ENCODE peak calls at places on chromosomes 4 and X, in six cellular contexts. G is suprapubic skin, U is NB4, J is AG10803, L is GM23338, Y is glutamatergic neuron. V is an unnamed sample.
A peak's percentile ranks its signal among the peaks of the same experiment; 100 is the strongest.

GRCh38 chr4:147984065-147984777 is 252.3 kb downstream of the ARHGAP10 start:
- DNase-seq in Y (peak; percentile 42), U (peak; percentile 54), L (peak; percentile 88), G (no peak), J (peak; percentile 51), V (no peak)

GRCh38 chr4:89293299-89293698 is 14.3 kb downstream of the GPRIN3 start:
- DNase-seq in J (no peak), Y (no peak), L (no peak), G (no peak), U (no peak), V (no peak)

GRCh38 chr4:7295917-7296660 is 103.8 kb downstream of the SORCS2 start:
- DNase-seq in L (peak; percentile 21), J (peak; percentile 36), Y (peak; percentile 57), G (no peak), U (peak; percentile 54), V (no peak)

GRCh38 chr4:22389240-22389871 is 126.5 kb downstream of the ADGRA3 start:
- DNase-seq in Y (peak; percentile 60), L (peak; percentile 80), G (no peak), U (peak; percentile 70), J (peak; percentile 82), V (no peak)

GRCh38 chr4:114180481-114180880 is 201.0 kb upstream of the ARSJ start:
- DNase-seq in L (peak; percentile 77), U (peak; percentile 38), G (no peak), J (peak; percentile 36), Y (peak; percentile 68), V (no peak)

GRCh38 chr4:6626066-6626465 is 14.4 kb upstream of the MRFAP1 start:
- DNase-seq in U (no peak), J (no peak), G (no peak), Y (no peak), L (no peak), V (peak; percentile 19)

GRCh38 chr4:11514780-11515432 is 86.2 kb upstream of the HS3ST1 start:
- DNase-seq in L (no peak), J (no peak), G (no peak), U (no peak), Y (no peak), V (no peak)

GRCh38 chr4:5137226-5137625 is 85.9 kb downstream of the STK32B start:
- DNase-seq in U (no peak), J (no peak), Y (no peak), G (no peak), L (no peak), V (no peak)

GRCh38 chrX:11273544-11273943 is 19.7 kb upstream of the AMELX start:
- DNase-seq in Y (no peak), L (no peak), G (no peak), J (peak; percentile 24), U (no peak), V (no peak)

GRCh38 chr4:31089815-31090214 is 369.6 kb downstream of the PCDH7 start:
- DNase-seq in G (no peak), U (no peak), L (no peak), J (no peak), Y (no peak), V (no peak)

GRCh38 chrX:132741706-132742105 is 216.7 kb downstream of the HS6ST2 start:
- DNase-seq in L (no peak), U (no peak), J (no peak), Y (no peak), G (no peak), V (no peak)

DNA sequence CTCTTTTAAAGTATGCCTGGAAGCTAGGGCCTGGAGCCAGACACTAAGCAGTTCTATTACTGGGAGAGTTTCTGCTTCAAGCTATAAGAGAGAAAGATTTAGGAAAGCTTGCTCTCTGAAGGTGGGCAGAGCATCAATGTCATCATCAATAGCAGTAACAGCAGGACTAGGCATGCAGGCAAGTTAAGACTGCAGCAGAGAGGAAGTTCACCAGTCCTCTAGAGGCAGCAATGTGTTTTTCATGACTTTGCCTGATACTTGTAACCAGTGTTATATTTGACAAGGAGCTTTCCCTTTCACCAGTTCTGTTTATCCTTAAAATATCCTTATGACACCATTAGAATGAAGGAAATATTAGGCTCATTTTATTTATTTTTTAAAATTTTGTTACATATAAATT is 237.9 kb downstream of the KCTD8 start:
- DNase-seq in J (no peak), G (no peak), U (peak; percentile 6), Y (no peak), L (peak; percentile 72), V (no peak)
- TF ChIP-seq CTCF in J (no peak), G (no peak), U (no peak), Y (no peak), L (peak; percentile 31), V (no peak)

GRCh38 chrX:108022491-108023089 is 22.3 kb upstream of the VSIG1 start:
- DNase-seq in J (no peak), Y (no peak), U (no peak), L (no peak), G (no peak), V (no peak)

GRCh38 chrX:108019382-108019857 is 25.4 kb upstream of the VSIG1 start:
- DNase-seq in U (no peak), L (no peak), J (no peak), Y (no peak), G (no peak), V (no peak)

GRCh38 chrX:108018659-108019381 is 26.0 kb upstream of the VSIG1 start:
- DNase-seq in J (no peak), Y (no peak), G (no peak), U (no peak), L (no peak), V (no peak)

GRCh38 chrX:108025954-108026616 is 18.8 kb upstream of the VSIG1 start:
- DNase-seq in J (no peak), G (no peak), L (no peak), U (no peak), Y (no peak), V (no peak)

DNA sequence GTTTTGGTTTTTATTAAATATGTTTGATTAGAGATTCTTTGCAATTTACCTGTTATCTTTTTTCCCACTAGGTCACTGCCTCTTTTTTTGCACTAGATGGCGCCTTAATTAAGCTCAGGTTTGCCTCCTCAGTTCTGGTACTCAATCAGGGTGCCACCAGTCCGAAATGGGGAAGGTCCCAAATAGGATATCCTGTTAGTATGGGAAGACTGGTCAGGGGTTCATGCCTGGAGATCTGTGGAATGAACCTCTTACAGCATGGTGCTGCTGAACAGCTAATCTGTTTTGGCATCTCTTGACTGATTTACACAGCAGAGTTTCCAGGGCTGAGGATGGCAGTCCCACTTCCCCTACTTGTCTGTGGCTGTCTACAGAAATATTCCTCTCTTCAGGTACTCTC is 24.2 kb upstream of the VSIG1 start:
- DNase-seq in Y (no peak), J (peak; percentile 1), G (no peak), L (peak; percentile 50), U (peak; percentile 20), V (no peak)
- TF ChIP-seq CTCF in Y (peak; percentile 23), J (peak; percentile 53), G (peak; percentile 19), L (peak; percentile 54), U (peak; percentile 41), V (peak; percentile 22)

DNA sequence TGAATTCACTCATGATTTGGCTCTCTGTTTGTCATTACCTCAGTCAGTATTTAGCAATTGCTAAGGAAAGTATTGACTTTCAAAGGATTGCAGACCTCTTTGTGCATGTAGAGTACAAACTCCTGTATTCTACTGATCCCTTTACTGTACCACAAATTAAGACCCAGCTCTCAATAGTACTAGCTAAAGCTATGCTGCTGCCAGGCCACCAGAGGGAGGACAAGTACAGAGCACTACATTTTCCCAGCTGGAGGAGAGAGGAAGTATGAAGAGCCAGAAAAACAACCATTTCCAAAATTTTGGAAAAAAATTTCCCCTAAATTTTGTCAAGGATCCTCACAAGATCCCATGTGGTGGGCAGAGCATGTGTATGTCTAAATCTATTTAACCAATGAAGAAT is 175.0 kb upstream of the MTMR8 start:
- DNase-seq in G (no peak), J (no peak), U (peak; percentile 1), Y (no peak), L (peak; percentile 56), V (no peak)
- TF ChIP-seq CTCF in G (no peak), J (no peak), U (peak; percentile 11), Y (peak; percentile 19), L (peak; percentile 62), V (no peak)

GRCh38 chr4:158580064-158580463 is 58.4 kb downstream of the RXFP1 start:
- DNase-seq in L (peak; percentile 69), G (no peak), Y (no peak), J (no peak), U (no peak), V (no peak)

GRCh38 chr4:158572608-158573007 is 50.9 kb downstream of the RXFP1 start:
- DNase-seq in L (no peak), Y (no peak), J (no peak), G (no peak), U (no peak), V (no peak)

GRCh38 chr4:158581161-158581560 is 59.5 kb downstream of the RXFP1 start:
- DNase-seq in L (no peak), G (no peak), U (no peak), Y (no peak), J (peak; percentile 4), V (no peak)

DNA sequence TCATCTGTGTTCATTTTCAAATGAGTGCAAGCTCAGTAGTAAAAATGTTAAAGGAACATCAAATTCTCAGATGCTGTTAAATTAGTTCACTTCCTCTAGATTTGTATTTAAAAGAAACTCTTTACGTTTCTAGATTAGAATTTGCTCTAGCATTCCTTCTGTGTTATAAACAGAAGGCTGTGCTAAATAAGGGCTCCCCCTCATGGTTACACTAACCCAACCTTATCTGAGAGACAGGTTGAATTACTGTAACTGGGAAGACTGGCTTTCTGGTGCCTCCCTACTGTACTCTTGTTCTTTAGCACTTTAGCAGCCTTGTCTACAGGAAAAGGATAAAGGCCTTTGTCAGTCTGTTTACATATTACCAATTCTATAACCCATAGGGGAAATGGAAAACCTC is 56.8 kb downstream of the RXFP1 start:
- DNase-seq in L (peak; percentile 57), J (peak; percentile 29), Y (no peak), U (peak; percentile 30), G (no peak), V (no peak)
- TF ChIP-seq CTCF in L (peak; percentile 49), J (peak; percentile 54), Y (no peak), U (peak; percentile 31), G (no peak), V (peak; percentile 20)

GRCh38 chr4:33386761-33387160 is 2666.6 kb downstream of the PCDH7 start:
- DNase-seq in L (peak; percentile 17), U (peak; percentile 18), G (no peak), Y (no peak), J (no peak), V (no peak)
- TF ChIP-seq CTCF in L (peak; percentile 52), U (no peak), G (no peak), Y (peak; percentile 14), J (no peak), V (no peak)

GRCh38 chrX:129511689-129512088 is 11.6 kb downstream of the SMARCA1 start:
- DNase-seq in J (no peak), L (no peak), U (no peak), Y (no peak), G (no peak), V (no peak)
- TF ChIP-seq CTCF in J (no peak), L (no peak), U (no peak), Y (no peak), G (no peak), V (no peak)

V was measured in CD14-positive monocyte.